ENCODE peak calls at places on chromosomes 11 and 22, in nine cellular contexts. Y is neural progenitor cell, B is coronary artery, G is mesendoderm, F is cardiac muscle cell, T is astrocyte of the spinal cord, S is lower lobe of right lung, N is body of pancreas, P is HCT116. Z is an unnamed sample.

GRCh38 chr11:47616726-47617416 is 22.7 kb upstream of the C1QTNF4 start:
- DNase-seq in Y (peak), B (no peak), G (peak), F (peak), T (peak), S (no peak), N (peak), P (peak), Z (peak)

GRCh38 chr22:36117053-36117554 is 43.5 kb downstream of the APOL3 start:
- DNase-seq in Y (no peak), B (no peak), G (no peak), F (peak), T (no peak), S (no peak), N (no peak), P (no peak), Z (no peak)

GRCh38 chr22:42388130-42388797 is 43.9 kb downstream of the NFAM1 start:
- DNase-seq in Y (peak), B (no peak), G (peak), F (no peak), T (no peak), S (no peak), N (peak), P (no peak), Z (no peak)

GRCh38 chr22:19629331-19629719 is 85.0 kb upstream of the SEPTIN5 start:
- DNase-seq in Y (no peak), B (peak), G (no peak), F (no peak), T (no peak), S (no peak), N (no peak), P (no peak), Z (no peak)

GRCh38 chr11:79369094-79369493 is 71.7 kb downstream of the TENM4 start:
- DNase-seq in Y (no peak), B (no peak), G (no peak), F (peak), T (no peak), S (no peak), N (no peak), P (no peak), Z (no peak)

GRCh38 chr11:121649798-121650197 is 197.0 kb upstream of the SORL1-AS1 start:
- DNase-seq in Y (no peak), B (no peak), G (no peak), F (no peak), T (no peak), S (no peak), N (no peak), P (no peak), Z (no peak)

GRCh38 chr22:25942989-25943411 is 201.0 kb downstream of the MYO18B start:
- DNase-seq in Y (no peak), B (no peak), G (peak), F (no peak), T (no peak), S (no peak), N (peak), P (no peak), Z (no peak)

GRCh38 chr11:123640677-123641494 is 13.5 kb downstream of the SCN3B start:
- DNase-seq in Y (peak), B (no peak), G (peak), F (peak), T (peak), S (no peak), N (peak), P (no peak), Z (no peak)

GRCh38 chr11:114218508-114218907 is 77.7 kb upstream of the NNMT start:
- DNase-seq in Y (no peak), B (no peak), G (no peak), F (no peak), T (no peak), S (no peak), N (no peak), P (no peak), Z (no peak)

GRCh38 chr22:31662668-31663037 is 638 bp upstream of the PISD start:
- DNase-seq in Y (no peak), B (no peak), G (no peak), F (no peak), T (no peak), S (no peak), N (no peak), P (no peak), Z (no peak)

GRCh38 chr11:15913261-15913660 is 443.1 kb downstream of the SOX6 start:
- DNase-seq in Y (no peak), B (no peak), G (no peak), F (no peak), T (no peak), S (no peak), N (no peak), P (no peak), Z (no peak)

GRCh38 chr11:28243596-28243995 is 135.4 kb downstream of the METTL15 start:
- DNase-seq in Y (no peak), B (no peak), G (no peak), F (no peak), T (peak), S (no peak), N (no peak), P (no peak), Z (no peak)

GRCh38 chr11:96391698-96392307 is 2.0 kb downstream of the JRKL start:
- DNase-seq in Y (no peak), B (no peak), G (no peak), F (no peak), T (peak), S (no peak), N (no peak), P (no peak), Z (no peak)

GRCh38 chr11:79414644-79415317 is 26.0 kb downstream of the TENM4 start:
- DNase-seq in Y (no peak), B (no peak), G (no peak), F (no peak), T (peak), S (no peak), N (no peak), P (no peak), Z (peak)

GRCh38 chr11:57072640-57073039 is 83.9 kb downstream of the OR5AK2 start:
- DNase-seq in Y (no peak), B (no peak), G (no peak), F (no peak), T (peak), S (no peak), N (no peak), P (peak), Z (peak)

GRCh38 chr22:37681001-37681424 is 5.1 kb upstream of the NOL12 start:
- DNase-seq in Y (no peak), B (no peak), G (no peak), F (no peak), T (peak), S (no peak), N (no peak), P (no peak), Z (no peak)

GRCh38 chr11:116853461-116854073 is 16.1 kb upstream of the APOA1 start:
- DNase-seq in Y (no peak), B (no peak), G (no peak), F (no peak), T (peak), S (no peak), N (no peak), P (peak), Z (peak)

GRCh38 chr11:27319065-27319464 is 44.0 kb downstream of the CCDC34 start:
- DNase-seq in Y (no peak), B (no peak), G (peak), F (no peak), T (peak), S (no peak), N (no peak), P (peak), Z (no peak)

GRCh38 chr22:21621025-21621424 is 8.8 kb downstream of the YDJC start:
- DNase-seq in Y (no peak), B (no peak), G (no peak), F (no peak), T (no peak), S (no peak), N (no peak), P (no peak), Z (no peak)

GRCh38 chr11:72553748-72554147 is 119.4 kb upstream of the CLPB start:
- DNase-seq in Y (peak), B (no peak), G (peak), F (no peak), T (no peak), S (no peak), N (no peak), P (no peak), Z (no peak)

GRCh38 chr22:24331468-24332440 is 61.1 kb downstream of the SPECC1L start:
- DNase-seq in Y (no peak), B (no peak), G (no peak), F (no peak), T (no peak), S (no peak), N (no peak), P (no peak), Z (no peak)

GRCh38 chr11:78000193-78000592 is 5.7 kb upstream of the INTS4 start:
- DNase-seq in Y (peak), B (no peak), G (peak), F (peak), T (peak), S (no peak), N (peak), P (peak), Z (peak)

GRCh38 chr11:31816467-31817053 is 5.4 kb upstream of the PAX6 start:
- DNase-seq in Y (peak), B (no peak), G (peak), F (no peak), T (no peak), S (no peak), N (no peak), P (no peak), Z (no peak)

GRCh38 chr22:26534166-26534855 is 22.0 kb upstream of the TFIP11 start:
- DNase-seq in Y (no peak), B (no peak), G (no peak), F (no peak), T (no peak), S (no peak), N (no peak), P (no peak), Z (no peak)

GRCh38 chr11:14620027-14620511 is 23.5 kb upstream of the PDE3B start:
- DNase-seq in Y (no peak), B (no peak), G (no peak), F (no peak), T (peak), S (no peak), N (no peak), P (no peak), Z (peak)
- H3K4me3 ChIP-seq in Y (no peak), B (no peak), G (no peak), F (no peak), T (no peak), S (no peak), N (no peak), P (no peak), Z (no peak)

GRCh38 chr11:120012245-120012644 is 125.7 kb downstream of the TRIM29 start:
- DNase-seq in Y (no peak), B (no peak), G (no peak), F (no peak), T (no peak), S (no peak), N (no peak), P (no peak), Z (no peak)

GRCh38 chr11:120011836-120012235 is 126.1 kb downstream of the TRIM29 start:
- DNase-seq in Y (peak), B (no peak), G (no peak), F (no peak), T (no peak), S (no peak), N (no peak), P (no peak), Z (no peak)

GRCh38 chr11:120013325-120014250 is 124.3 kb downstream of the TRIM29 start:
- DNase-seq in Y (peak), B (no peak), G (peak), F (peak), T (peak), S (no peak), N (peak), P (peak), Z (no peak)

GRCh38 chr11:120004723-120005122 is 133.2 kb downstream of the TRIM29 start:
- DNase-seq in Y (no peak), B (no peak), G (no peak), F (no peak), T (no peak), S (no peak), N (peak), P (no peak), Z (no peak)

DNA sequence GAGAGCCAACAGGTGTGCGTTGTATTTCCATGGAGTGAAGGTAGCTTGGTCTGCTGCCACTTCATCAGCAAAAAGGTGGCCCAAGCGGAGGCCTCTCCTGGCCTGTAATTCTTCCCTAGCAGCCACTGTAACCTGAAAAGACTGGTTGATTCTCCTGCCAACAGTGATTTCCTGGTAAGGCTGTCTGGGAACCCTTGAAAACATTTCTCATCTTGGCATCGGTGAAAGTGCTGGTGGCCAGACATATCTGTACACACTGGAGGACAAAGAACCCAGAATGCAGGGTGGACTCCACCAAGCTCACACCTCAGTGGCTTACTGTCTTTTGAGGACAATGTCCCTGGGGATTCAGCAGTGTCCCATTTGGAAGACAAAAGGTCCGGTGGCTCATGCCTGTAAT is 128.0 kb downstream of the TRIM29 start:
- DNase-seq in Y (no peak), B (no peak), G (no peak), F (no peak), T (no peak), S (no peak), N (no peak), P (no peak), Z (no peak)
- H3K4me3 ChIP-seq in Y (no peak), B (no peak), G (no peak), F (no peak), T (no peak), S (no peak), N (no peak), P (no peak), Z (no peak)

DNA sequence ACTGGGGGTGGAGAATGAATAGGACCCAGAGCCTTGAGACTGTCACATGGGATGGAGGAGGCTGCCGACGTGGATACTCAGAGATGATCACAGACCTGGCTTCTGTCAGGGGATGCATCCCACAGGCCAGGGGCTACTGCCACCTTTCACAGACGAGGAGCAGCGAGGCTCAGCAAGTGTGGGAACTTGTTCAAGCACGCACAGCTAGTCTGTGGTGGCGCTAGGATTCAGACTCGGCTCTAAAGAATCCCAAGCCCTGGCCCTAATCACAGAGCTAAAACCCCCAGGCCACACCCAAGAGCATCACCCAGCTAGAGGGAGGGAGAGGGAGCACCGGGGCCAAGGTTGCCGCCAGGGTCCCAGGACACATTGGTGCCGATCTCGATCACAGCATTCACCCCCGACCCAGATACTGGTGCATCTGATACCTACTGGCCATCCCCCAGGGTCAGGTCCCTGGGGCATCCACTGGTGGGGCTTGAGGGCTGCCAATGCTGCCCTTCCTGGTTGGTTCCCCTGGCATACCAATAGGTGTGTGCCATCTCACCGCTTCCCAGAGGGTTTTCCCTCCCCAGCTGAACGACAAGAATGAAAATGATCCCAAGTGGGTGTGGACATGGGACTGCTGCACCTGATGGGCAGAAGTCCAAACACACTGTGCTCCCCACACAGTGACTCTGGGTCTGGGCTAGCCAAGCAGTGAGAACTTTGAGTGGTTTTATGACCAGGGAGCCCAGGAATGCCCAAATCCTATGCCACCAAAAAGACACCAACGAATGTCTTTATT is 6.2 kb downstream of the CHST1 start:
- DNase-seq in Y (no peak), B (no peak), G (no peak), F (no peak), T (no peak), S (no peak), N (no peak), P (no peak), Z (no peak)
- H3K4me3 ChIP-seq in Y (no peak), B (peak), G (no peak), F (no peak), T (no peak), S (no peak), N (no peak), P (no peak), Z (no peak)

GRCh38 chr11:68267881-68268240 is 3.9 kb downstream of the C11orf24 start:
- DNase-seq in Y (no peak), B (no peak), G (no peak), F (no peak), T (no peak), S (no peak), N (no peak), P (no peak), Z (no peak)
- H3K4me3 ChIP-seq in Y (no peak), B (no peak), G (no peak), F (no peak), T (no peak), S (no peak), N (no peak), P (no peak), Z (no peak)

Z was measured in astrocyte of the cerebellum.